ENCODE peak calls at places on chromosomes 4 and X, in seven cellular contexts. One of them, this sample, is unnamed.

GRCh38 chr4:153794001-153794400 is 5.1 kb upstream of the SFRP2 start:
- DNase-seq in H9: no peak
- DNase-seq in IMR-90: no peak
- DNase-seq in mesenchymal stem cell: no peak
- DNase-seq in neuronal stem cell: no peak
- DNase-seq in trophoblast cell: no peak
- DNase-seq in H1: no peak
- DNase-seq in this sample: no peak

GRCh38 chr4:113919611-113920010 is 59.8 kb downstream of the ARSJ start:
- DNase-seq in H9: no peak
- DNase-seq in IMR-90: peak
- DNase-seq in mesenchymal stem cell: peak
- DNase-seq in neuronal stem cell: no peak
- DNase-seq in trophoblast cell: no peak
- DNase-seq in H1: no peak
- DNase-seq in this sample: peak

GRCh38 chrX:108025954-108026616 is 18.8 kb upstream of the VSIG1 start:
- DNase-seq in H9: no peak
- DNase-seq in IMR-90: no peak
- DNase-seq in mesenchymal stem cell: no peak
- DNase-seq in neuronal stem cell: no peak
- DNase-seq in trophoblast cell: no peak
- DNase-seq in H1: no peak
- DNase-seq in this sample: no peak

GRCh38 chr4:53189011-53189410 is 176.8 kb downstream of the SCFD2 start:
- DNase-seq in H9: no peak
- DNase-seq in IMR-90: peak
- DNase-seq in mesenchymal stem cell: peak
- DNase-seq in neuronal stem cell: no peak
- DNase-seq in trophoblast cell: no peak
- DNase-seq in H1: no peak
- DNase-seq in this sample: no peak

GRCh38 chr4:47413515-47413914 is 50.0 kb downstream of the COMMD8 start:
- DNase-seq in H9: no peak
- DNase-seq in IMR-90: no peak
- DNase-seq in mesenchymal stem cell: no peak
- DNase-seq in neuronal stem cell: no peak
- DNase-seq in trophoblast cell: no peak
- DNase-seq in H1: no peak
- DNase-seq in this sample: no peak

GRCh38 chr4:174099712-174100111 is 183.8 kb downstream of the FBXO8 start:
- DNase-seq in H9: no peak
- DNase-seq in IMR-90: no peak
- DNase-seq in mesenchymal stem cell: no peak
- DNase-seq in neuronal stem cell: no peak
- DNase-seq in trophoblast cell: no peak
- DNase-seq in H1: no peak
- DNase-seq in this sample: no peak

GRCh38 chr4:40827774-40828173 is 78.0 kb downstream of the NSUN7 start:
- DNase-seq in H9: no peak
- DNase-seq in IMR-90: peak
- DNase-seq in mesenchymal stem cell: no peak
- DNase-seq in neuronal stem cell: no peak
- DNase-seq in trophoblast cell: no peak
- DNase-seq in H1: no peak
- DNase-seq in this sample: no peak

GRCh38 chr4:111773858-111774257 is 371.4 kb upstream of the FAM241A start:
- DNase-seq in H9: no peak
- DNase-seq in IMR-90: no peak
- DNase-seq in mesenchymal stem cell: peak
- DNase-seq in neuronal stem cell: no peak
- DNase-seq in trophoblast cell: peak
- DNase-seq in H1: no peak
- DNase-seq in this sample: no peak

GRCh38 chr4:143025111-143025704 is 159.5 kb upstream of the USP38 start:
- DNase-seq in H9: peak
- DNase-seq in IMR-90: peak
- DNase-seq in mesenchymal stem cell: peak
- DNase-seq in neuronal stem cell: no peak
- DNase-seq in trophoblast cell: peak
- DNase-seq in H1: no peak
- DNase-seq in this sample: peak

GRCh38 chr4:107392951-107393350 is 327.1 kb downstream of the PAPSS1 start:
- DNase-seq in H9: no peak
- DNase-seq in IMR-90: peak
- DNase-seq in mesenchymal stem cell: peak
- DNase-seq in neuronal stem cell: no peak
- DNase-seq in trophoblast cell: no peak
- DNase-seq in H1: no peak
- DNase-seq in this sample: no peak

GRCh38 chr4:177480796-177481195 is 38.6 kb upstream of the AGA start:
- DNase-seq in H9: no peak
- DNase-seq in IMR-90: peak
- DNase-seq in mesenchymal stem cell: peak
- DNase-seq in neuronal stem cell: no peak
- DNase-seq in trophoblast cell: peak
- DNase-seq in H1: no peak
- DNase-seq in this sample: no peak

GRCh38 chrX:58025979-58026378 is 115.7 kb upstream of the ZXDA start:
- DNase-seq in H9: no peak
- DNase-seq in IMR-90: peak
- DNase-seq in mesenchymal stem cell: peak
- DNase-seq in neuronal stem cell: no peak
- DNase-seq in trophoblast cell: no peak
- DNase-seq in H1: no peak
- DNase-seq in this sample: peak

GRCh38 chrX:22057667-22058066 is 25.5 kb downstream of the PHEX start:
- DNase-seq in H9: no peak
- DNase-seq in IMR-90: no peak
- DNase-seq in mesenchymal stem cell: no peak
- DNase-seq in neuronal stem cell: no peak
- DNase-seq in trophoblast cell: no peak
- DNase-seq in H1: no peak
- DNase-seq in this sample: no peak

GRCh38 chrX:53595266-53595810 is 91.2 kb downstream of the HUWE1 start:
- DNase-seq in H9: no peak
- DNase-seq in IMR-90: no peak
- DNase-seq in mesenchymal stem cell: no peak
- DNase-seq in neuronal stem cell: no peak
- DNase-seq in trophoblast cell: no peak
- DNase-seq in H1: no peak
- DNase-seq in this sample: no peak

GRCh38 chr4:47954679-47955078 is 40.3 kb upstream of the NFXL1 start:
- DNase-seq in H9: no peak
- DNase-seq in IMR-90: no peak
- DNase-seq in mesenchymal stem cell: no peak
- DNase-seq in neuronal stem cell: no peak
- DNase-seq in trophoblast cell: no peak
- DNase-seq in H1: no peak
- DNase-seq in this sample: no peak

GRCh38 chrX:110143454-110144210 is 140.7 kb downstream of the TMEM164 start:
- DNase-seq in H9: no peak
- DNase-seq in IMR-90: no peak
- DNase-seq in mesenchymal stem cell: no peak
- DNase-seq in neuronal stem cell: no peak
- DNase-seq in trophoblast cell: no peak
- DNase-seq in H1: no peak
- DNase-seq in this sample: no peak

GRCh38 chrX:18895157-18895952 is 88.6 kb downstream of the PHKA2 start:
- DNase-seq in H9: peak
- DNase-seq in IMR-90: peak
- DNase-seq in mesenchymal stem cell: no peak
- DNase-seq in neuronal stem cell: no peak
- DNase-seq in trophoblast cell: peak
- DNase-seq in H1: no peak
- DNase-seq in this sample: no peak

GRCh38 chr4:125187221-125187620 is 127.5 kb upstream of the FAT4 start:
- DNase-seq in H9: no peak
- DNase-seq in IMR-90: peak
- DNase-seq in mesenchymal stem cell: peak
- DNase-seq in neuronal stem cell: no peak
- DNase-seq in trophoblast cell: no peak
- DNase-seq in H1: no peak
- DNase-seq in this sample: no peak

DNA sequence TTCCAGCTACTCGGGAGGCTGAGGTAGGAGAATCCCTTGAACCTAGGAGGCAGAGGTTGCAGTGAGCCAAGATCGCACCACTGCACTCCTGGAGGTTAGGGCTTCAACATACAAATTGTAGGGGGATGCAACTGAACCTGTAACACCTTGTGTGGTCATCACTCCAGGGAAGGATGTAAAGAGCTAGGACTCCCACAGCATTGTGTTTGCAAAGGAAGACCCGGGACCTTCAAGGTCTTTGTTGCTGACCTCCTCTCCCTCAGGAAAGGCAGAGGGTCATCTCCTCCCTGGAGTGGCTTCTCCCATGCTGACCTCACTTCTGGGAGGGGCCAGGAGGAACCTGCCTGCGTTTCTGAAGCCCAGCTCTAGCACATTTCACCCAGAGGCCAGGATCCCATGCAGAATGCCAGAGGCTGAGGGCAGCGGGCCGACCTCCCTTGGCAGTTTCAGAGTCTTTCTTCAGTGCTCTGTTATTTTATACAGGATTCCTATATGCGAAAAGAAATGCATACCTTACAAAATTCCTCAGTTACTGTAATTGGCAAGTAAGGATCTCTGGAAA is 80.2 kb downstream of the HTRA3 start:
- DNase-seq in H9: peak
- DNase-seq in IMR-90: no peak
- DNase-seq in mesenchymal stem cell: no peak
- DNase-seq in neuronal stem cell: no peak
- DNase-seq in trophoblast cell: no peak
- DNase-seq in H1: no peak
- DNase-seq in this sample: peak
- H2BK120ac ChIP-seq in H9: no peak
- H2BK120ac ChIP-seq in IMR-90: no peak
- H2BK120ac ChIP-seq in mesenchymal stem cell: no peak
- H2BK120ac ChIP-seq in neuronal stem cell: no peak
- H2BK120ac ChIP-seq in trophoblast cell: no peak
- H2BK120ac ChIP-seq in H1: no peak
- H2BK120ac ChIP-seq in this sample: no peak

GRCh38 chr4:57234252-57234775 is 124.1 kb upstream of the IGFBP7 start:
- DNase-seq in H9: no peak
- DNase-seq in IMR-90: no peak
- DNase-seq in mesenchymal stem cell: no peak
- DNase-seq in neuronal stem cell: no peak
- DNase-seq in trophoblast cell: no peak
- DNase-seq in H1: no peak
- DNase-seq in this sample: no peak
- H2BK120ac ChIP-seq in H9: no peak
- H2BK120ac ChIP-seq in IMR-90: no peak
- H2BK120ac ChIP-seq in mesenchymal stem cell: no peak
- H2BK120ac ChIP-seq in neuronal stem cell: no peak
- H2BK120ac ChIP-seq in trophoblast cell: no peak
- H2BK120ac ChIP-seq in H1: no peak
- H2BK120ac ChIP-seq in this sample: no peak

GRCh38 chr4:139762715-139763114 is 97.1 kb downstream of the MGST2 start:
- DNase-seq in H9: no peak
- DNase-seq in IMR-90: no peak
- DNase-seq in mesenchymal stem cell: no peak
- DNase-seq in neuronal stem cell: no peak
- DNase-seq in trophoblast cell: no peak
- DNase-seq in H1: no peak
- DNase-seq in this sample: no peak
- H2BK120ac ChIP-seq in H9: no peak
- H2BK120ac ChIP-seq in IMR-90: no peak
- H2BK120ac ChIP-seq in mesenchymal stem cell: no peak
- H2BK120ac ChIP-seq in neuronal stem cell: no peak
- H2BK120ac ChIP-seq in trophoblast cell: no peak
- H2BK120ac ChIP-seq in H1: no peak
- H2BK120ac ChIP-seq in this sample: no peak

GRCh38 chr4:102505708-102506107 is 4.5 kb downstream of the NFKB1 start:
- DNase-seq in H9: no peak
- DNase-seq in IMR-90: no peak
- DNase-seq in mesenchymal stem cell: no peak
- DNase-seq in neuronal stem cell: no peak
- DNase-seq in trophoblast cell: no peak
- DNase-seq in H1: no peak
- DNase-seq in this sample: no peak
- H2BK120ac ChIP-seq in H9: no peak
- H2BK120ac ChIP-seq in IMR-90: no peak
- H2BK120ac ChIP-seq in mesenchymal stem cell: no peak
- H2BK120ac ChIP-seq in neuronal stem cell: no peak
- H2BK120ac ChIP-seq in trophoblast cell: no peak
- H2BK120ac ChIP-seq in H1: no peak
- H2BK120ac ChIP-seq in this sample: no peak

DNA sequence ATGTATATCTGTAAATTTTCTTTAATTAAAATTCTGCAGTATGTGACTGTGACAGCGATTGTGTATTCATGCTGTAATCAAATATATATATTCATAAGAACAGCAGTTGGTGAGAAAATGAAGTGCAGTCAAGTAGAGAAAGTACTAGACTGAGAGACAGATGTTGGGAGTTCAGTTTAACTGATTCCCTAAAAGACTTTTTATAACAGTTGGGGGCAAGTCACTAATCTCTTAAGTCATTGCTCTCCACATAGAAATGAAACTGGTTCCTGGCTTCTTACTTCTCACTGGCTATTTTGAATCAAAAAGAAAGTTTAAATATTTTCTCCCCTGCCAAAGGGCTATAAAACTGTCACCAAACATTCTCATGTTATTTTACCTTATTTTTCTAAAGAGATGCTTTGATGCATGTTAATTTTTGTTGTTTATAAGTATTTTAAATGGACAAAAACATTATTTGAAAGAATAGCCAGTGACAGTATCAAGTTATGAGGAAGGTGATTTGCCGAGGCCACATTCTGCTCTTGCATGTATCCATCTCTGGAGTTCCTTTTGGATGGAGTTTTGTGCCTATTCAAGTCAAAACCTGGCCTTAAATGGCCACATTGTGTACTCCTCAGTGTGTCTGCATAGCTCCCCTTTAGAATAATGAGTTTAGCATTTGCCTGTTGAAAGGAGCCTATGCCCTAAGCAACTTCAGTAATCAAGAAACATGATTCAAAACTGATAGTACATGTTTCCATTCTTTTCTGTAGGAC is 30.8 kb downstream of the EXOC1 start:
- DNase-seq in H9: no peak
- DNase-seq in IMR-90: no peak
- DNase-seq in mesenchymal stem cell: no peak
- DNase-seq in neuronal stem cell: peak
- DNase-seq in trophoblast cell: no peak
- DNase-seq in H1: no peak
- DNase-seq in this sample: peak
- H2BK120ac ChIP-seq in H9: no peak
- H2BK120ac ChIP-seq in IMR-90: no peak
- H2BK120ac ChIP-seq in mesenchymal stem cell: no peak
- H2BK120ac ChIP-seq in neuronal stem cell: no peak
- H2BK120ac ChIP-seq in trophoblast cell: no peak
- H2BK120ac ChIP-seq in H1: no peak
- H2BK120ac ChIP-seq in this sample: no peak

This sample was measured in mesendoderm.